ENCODE peak calls at places on chromosomes 7 and 10, in five cellular contexts. A, J, L, X and H are unnamed samples.

GRCh38 chr7:44767912-44768662 is 19.4 kb downstream of the ZMIZ2 start:
- DNase-seq in J (peak; percentile 85), A (peak; percentile 64), L (peak; percentile 83), X (peak; percentile 55), H (no peak)

GRCh38 chr10:78046711-78047269 is 13.1 kb downstream of the RPS24 start:
- DNase-seq in L (no peak), A (no peak), J (no peak), X (no peak), H (no peak)

GRCh38 chr7:135558337-135558767 is 635 bp downstream of the NUP205 start:
- DNase-seq in A (peak; percentile 28), X (peak; percentile 36), J (peak; percentile 59), L (peak; percentile 51), H (peak; percentile 71)

GRCh38 chr7:138396251-138397070 is 63.6 kb upstream of the TRIM24 start:
- DNase-seq in A (no peak), X (peak; percentile 76), J (peak; percentile 17), L (no peak), H (peak; percentile 100)

GRCh38 chr10:45239642-45240041 is 75.8 kb downstream of the OR13A1 start:
- DNase-seq in L (no peak), A (no peak), X (no peak), J (no peak), H (no peak)

GRCh38 chr7:27482219-27482618 is 180.5 kb downstream of the HIBADH start:
- DNase-seq in J (no peak), A (no peak), L (no peak), X (no peak), H (no peak)

GRCh38 chr7:148501707-148502139 is 88.8 kb upstream of the C7orf33 start:
- DNase-seq in L (no peak), A (no peak), J (peak; percentile 40), X (peak; percentile 29), H (no peak)

GRCh38 chr10:32239770-32240169 is 107.2 kb downstream of the EPC1 start:
- DNase-seq in A (no peak), X (no peak), J (no peak), L (no peak), H (no peak)

GRCh38 chr10:78627254-78627795 is 441.4 kb upstream of the ZMIZ1 start:
- DNase-seq in X (no peak), L (no peak), A (no peak), J (no peak), H (no peak)

GRCh38 chr7:27254625-27255024 is 12.0 kb downstream of the EVX1 start:
- DNase-seq in X (no peak), A (no peak), J (no peak), L (no peak), H (no peak)

GRCh38 chr10:120735773-120736371 is 115.3 kb upstream of the WDR11 start:
- DNase-seq in A (no peak), X (no peak), L (no peak), J (no peak), H (peak; percentile 5)

GRCh38 chr7:129443612-129444011 is 9.4 kb downstream of the STRIP2 start:
- DNase-seq in J (no peak), L (no peak), A (no peak), X (no peak), H (no peak)

GRCh38 chr7:117372073-117372472 is 49.2 kb upstream of the WNT2 start:
- DNase-seq in L (no peak), A (no peak), J (no peak), X (no peak), H (no peak)

GRCh38 chr10:132834891-132835847 is 49.2 kb upstream of the NKX6-2 start:
- DNase-seq in X (no peak), J (no peak), A (no peak), L (no peak), H (no peak)

GRCh38 chr10:119377905-119378736 is 164.4 kb downstream of the RGS10 start:
- DNase-seq in L (no peak), X (no peak), A (no peak), J (no peak), H (no peak)

GRCh38 chr10:11237571-11237970 is 219.9 kb downstream of the CELF2 start:
- DNase-seq in L (no peak), J (no peak), X (no peak), A (no peak), H (no peak)

GRCh38 chr7:105246195-105247078 is 142.3 kb downstream of the SRPK2 start:
- DNase-seq in A (no peak), L (no peak), X (no peak), J (no peak), H (no peak)

GRCh38 chr10:126060232-126060935 is 164.0 kb downstream of the FANK1 start:
- DNase-seq in A (no peak), L (peak; percentile 64), J (no peak), X (no peak), H (no peak)

GRCh38 chr7:734808-735207 is 7.7 kb upstream of the PRKAR1B start:
- DNase-seq in X (no peak), L (no peak), A (no peak), J (no peak), H (no peak)

GRCh38 chr10:128072941-128073615 is 53.1 kb downstream of the MKI67 start:
- DNase-seq in J (peak; percentile 4), X (no peak), A (no peak), L (no peak), H (no peak)

GRCh38 chr10:20936388-20936787 is 39.3 kb upstream of the NEBL start:
- DNase-seq in A (no peak), J (no peak), L (no peak), X (no peak), H (no peak)

GRCh38 chr10:22853906-22854447 is 73.9 kb upstream of the ARMC3 start:
- DNase-seq in X (no peak), A (no peak), L (no peak), J (no peak), H (no peak)

GRCh38 chr10:7592627-7593026 is 74.1 kb downstream of the ITIH5 start:
- DNase-seq in L (no peak), J (no peak), A (no peak), X (no peak), H (no peak)

GRCh38 chr7:85685901-85686300 is 499.0 kb upstream of the SEMA3D start:
- DNase-seq in A (no peak), J (no peak), L (no peak), X (no peak), H (no peak)

GRCh38 chr7:112937651-112938390 is 147.6 kb upstream of the TMEM168 start:
- DNase-seq in A (no peak), X (no peak), L (no peak), J (no peak), H (no peak)

GRCh38 chr10:110859206-110859946 is 12.4 kb upstream of the PDCD4 start:
- DNase-seq in J (no peak), X (no peak), L (no peak), A (no peak), H (no peak)

GRCh38 chr7:98163704-98164478 is 47.3 kb upstream of the BHLHA15 start:
- DNase-seq in J (peak; percentile 66), L (no peak), X (no peak), A (no peak), H (no peak)

GRCh38 chr7:131370523-131370968 is 42.9 kb downstream of the MKLN1 start:
- DNase-seq in A (no peak), J (no peak), L (no peak), X (no peak), H (no peak)
- TF ChIP-seq EP300 in A (no peak), J (no peak), L (no peak), X (no peak), H (no peak)

DNA sequence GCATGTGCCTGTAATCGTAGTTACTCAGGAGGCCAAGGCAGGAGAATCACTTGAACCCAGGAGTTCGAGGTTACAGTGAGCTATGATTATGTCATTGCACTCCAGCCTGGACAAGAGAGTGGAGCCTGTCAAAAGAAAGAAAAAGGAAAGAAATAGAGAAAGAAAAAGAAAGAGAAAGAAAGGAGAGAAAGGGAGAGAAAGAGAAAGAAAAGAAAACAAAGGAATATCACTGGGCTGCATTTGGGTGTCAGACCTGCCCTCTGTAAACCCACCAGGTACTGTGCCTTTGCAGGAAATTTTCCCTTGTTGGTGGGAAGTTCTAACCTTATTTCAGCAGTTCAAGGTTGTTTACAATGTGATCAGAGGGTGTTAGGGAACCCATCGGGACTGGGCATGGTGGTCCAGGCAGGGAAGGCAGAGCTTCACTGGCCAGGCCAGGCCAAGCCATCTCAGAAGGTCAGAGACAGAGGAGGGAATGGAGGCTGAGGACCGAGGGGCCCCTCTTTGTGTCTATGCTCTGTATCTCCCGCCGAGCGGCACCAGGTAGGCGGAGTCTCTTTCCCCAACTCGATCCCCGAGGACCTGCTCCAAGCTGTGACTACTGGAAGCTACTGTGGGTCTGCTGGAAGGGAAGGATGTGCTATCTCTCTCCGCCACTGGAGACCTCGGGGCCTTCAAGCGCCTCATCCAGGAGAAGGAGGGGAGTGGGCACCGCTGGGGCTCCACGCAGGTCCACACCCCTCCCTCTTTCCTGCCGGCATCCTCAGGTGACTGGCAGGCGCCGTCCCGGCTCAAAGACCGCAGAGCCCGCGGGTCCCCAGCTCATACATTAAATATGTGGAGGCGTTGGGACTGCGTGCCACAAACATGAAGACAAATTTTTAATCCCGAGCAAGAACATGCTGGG is 15.2 kb upstream of the KAZALD1 start:
- DNase-seq in X (no peak), J (no peak), A (no peak), L (no peak), H (no peak)
- TF ChIP-seq EP300 in X (no peak), J (no peak), A (no peak), L (no peak), H (no peak)

GRCh38 chr10:117746541-117747195 is 204.1 kb downstream of the EMX2 start:
- DNase-seq in L (no peak), J (no peak), A (no peak), X (no peak), H (no peak)

GRCh38 chr10:117743517-117743916 is 201.0 kb downstream of the EMX2 start:
- DNase-seq in L (no peak), X (no peak), J (no peak), A (no peak), H (no peak)

GRCh38 chr10:117747636-117748035 is 205.1 kb downstream of the EMX2 start:
- DNase-seq in A (no peak), J (no peak), L (no peak), X (no peak), H (no peak)

GRCh38 chr10:117741524-117741923 is 199.0 kb downstream of the EMX2 start:
- DNase-seq in L (no peak), X (no peak), A (no peak), J (no peak), H (no peak)

GRCh38 chr10:117745301-117745700 is 202.8 kb downstream of the EMX2 start:
- DNase-seq in L (no peak), A (no peak), X (no peak), J (no peak), H (no peak)
- TF ChIP-seq EP300 in L (no peak), A (no peak), X (no peak), J (no peak), H (no peak)

DNA sequence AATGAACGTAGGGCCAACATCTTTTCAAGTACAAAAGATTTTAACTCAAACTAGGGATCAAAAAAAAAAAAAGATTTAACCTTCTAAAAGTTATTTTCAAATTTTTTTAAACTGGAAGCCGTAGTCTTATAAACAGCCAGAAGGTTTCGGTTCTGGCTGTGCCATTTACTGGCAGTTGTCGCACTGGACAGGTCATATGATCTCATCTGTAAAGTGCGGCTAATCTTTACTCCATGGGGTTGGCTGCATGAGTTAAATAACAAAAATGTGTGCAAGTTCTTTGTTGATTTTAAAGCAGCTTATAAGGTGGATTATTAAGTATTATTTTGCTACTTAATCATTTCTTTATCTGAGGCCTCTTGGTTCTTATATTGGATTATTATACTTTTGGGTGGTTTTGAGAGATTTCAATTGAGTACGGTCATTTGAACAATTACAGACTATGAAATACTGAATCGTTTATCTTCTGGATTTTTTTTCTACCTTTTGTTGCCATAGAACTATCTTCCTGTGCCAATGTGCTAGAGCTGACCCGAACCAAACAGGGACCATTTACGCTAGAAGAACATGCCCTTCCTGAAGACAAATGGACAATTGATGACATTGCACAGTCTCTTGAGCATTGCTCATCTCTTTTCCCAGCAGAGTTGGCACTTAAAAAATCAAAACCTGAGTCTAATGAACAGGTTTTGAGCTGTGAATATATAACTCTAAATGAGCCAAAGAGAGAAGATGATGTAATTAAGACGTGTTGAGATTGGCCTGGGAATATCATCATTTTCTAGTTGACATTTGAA is 36.8 kb downstream of the TRUB1 start:
- DNase-seq in A (no peak), X (no peak), J (no peak), L (no peak), H (no peak)
- TF ChIP-seq EP300 in A (no peak), X (no peak), J (no peak), L (no peak), H (no peak)